ENCODE peak calls at places on chromosomes 3 and 15, in seven cellular contexts. One of them, this sample, is unnamed.

GRCh38 chr3:126982522-126983175 is at the start of gene PLXNA1:
- DNase-seq in aorta: peak; percentile 94
- DNase-seq in hepatocyte: peak; percentile 88
- DNase-seq in spleen: peak; percentile 97
- DNase-seq in sigmoid colon: peak; percentile 88
- DNase-seq in left lung: peak; percentile 86
- DNase-seq in HCT116: peak; percentile 64
- DNase-seq in this sample: peak; percentile 58

GRCh38 chr3:196941846-196942225 is 492 bp downstream of the NCBP2 start:
- DNase-seq in aorta: peak; percentile 82
- DNase-seq in hepatocyte: peak; percentile 72
- DNase-seq in spleen: peak; percentile 86
- DNase-seq in sigmoid colon: no peak
- DNase-seq in left lung: peak; percentile 54
- DNase-seq in HCT116: no peak
- DNase-seq in this sample: no peak

GRCh38 chr3:60636846-60637245 is 614.4 kb downstream of the FHIT start:
- DNase-seq in aorta: no peak
- DNase-seq in hepatocyte: peak; percentile 4
- DNase-seq in spleen: no peak
- DNase-seq in sigmoid colon: no peak
- DNase-seq in left lung: no peak
- DNase-seq in HCT116: no peak
- DNase-seq in this sample: no peak

GRCh38 chr3:85890043-85890555 is 931.3 kb downstream of the CADM2 start:
- DNase-seq in aorta: no peak
- DNase-seq in hepatocyte: no peak
- DNase-seq in spleen: no peak
- DNase-seq in sigmoid colon: no peak
- DNase-seq in left lung: no peak
- DNase-seq in HCT116: no peak
- DNase-seq in this sample: no peak

GRCh38 chr15:93997071-93997658 is 234.2 kb upstream of the MCTP2 start:
- DNase-seq in aorta: no peak
- DNase-seq in hepatocyte: peak; percentile 52
- DNase-seq in spleen: no peak
- DNase-seq in sigmoid colon: no peak
- DNase-seq in left lung: no peak
- DNase-seq in HCT116: peak; percentile 7
- DNase-seq in this sample: no peak

GRCh38 chr15:98586066-98586465 is 62.3 kb upstream of the IGF1R start:
- DNase-seq in aorta: no peak
- DNase-seq in hepatocyte: no peak
- DNase-seq in spleen: no peak
- DNase-seq in sigmoid colon: no peak
- DNase-seq in left lung: no peak
- DNase-seq in HCT116: no peak
- DNase-seq in this sample: no peak

GRCh38 chr15:31080618-31081017 is 20.9 kb downstream of the TRPM1 start:
- DNase-seq in aorta: peak; percentile 75
- DNase-seq in hepatocyte: peak; percentile 79
- DNase-seq in spleen: no peak
- DNase-seq in sigmoid colon: peak; percentile 73
- DNase-seq in left lung: peak; percentile 72
- DNase-seq in HCT116: peak; percentile 15
- DNase-seq in this sample: no peak

GRCh38 chr3:179663093-179663492 is 10.3 kb downstream of the USP13 start:
- DNase-seq in aorta: no peak
- DNase-seq in hepatocyte: no peak
- DNase-seq in spleen: no peak
- DNase-seq in sigmoid colon: no peak
- DNase-seq in left lung: no peak
- DNase-seq in HCT116: no peak
- DNase-seq in this sample: no peak

GRCh38 chr3:79204351-79204750 is 563.4 kb downstream of the ROBO1 start:
- DNase-seq in aorta: no peak
- DNase-seq in hepatocyte: no peak
- DNase-seq in spleen: no peak
- DNase-seq in sigmoid colon: no peak
- DNase-seq in left lung: no peak
- DNase-seq in HCT116: no peak
- DNase-seq in this sample: no peak

GRCh38 chr3:12730511-12731234 is 28.4 kb downstream of the TMEM40 start:
- DNase-seq in aorta: no peak
- DNase-seq in hepatocyte: no peak
- DNase-seq in spleen: no peak
- DNase-seq in sigmoid colon: no peak
- DNase-seq in left lung: no peak
- DNase-seq in HCT116: no peak
- DNase-seq in this sample: no peak

GRCh38 chr15:40293006-40293405 is 10.1 kb upstream of the ANKRD63 start:
- DNase-seq in aorta: no peak
- DNase-seq in hepatocyte: no peak
- DNase-seq in spleen: peak; percentile 41
- DNase-seq in sigmoid colon: no peak
- DNase-seq in left lung: no peak
- DNase-seq in HCT116: no peak
- DNase-seq in this sample: no peak

GRCh38 chr3:49357466-49358216 is 512 bp downstream of the GPX1 start:
- DNase-seq in aorta: peak; percentile 87
- DNase-seq in hepatocyte: peak; percentile 79
- DNase-seq in spleen: peak; percentile 90
- DNase-seq in sigmoid colon: peak; percentile 80
- DNase-seq in left lung: peak; percentile 53
- DNase-seq in HCT116: no peak
- DNase-seq in this sample: no peak

GRCh38 chr15:84800365-84800806 is 16.8 kb upstream of the ALPK3 start:
- DNase-seq in aorta: no peak
- DNase-seq in hepatocyte: no peak
- DNase-seq in spleen: no peak
- DNase-seq in sigmoid colon: no peak
- DNase-seq in left lung: no peak
- DNase-seq in HCT116: no peak
- DNase-seq in this sample: no peak

GRCh38 chr3:172329070-172329469 is 119.2 kb downstream of the GHSR start:
- DNase-seq in aorta: no peak
- DNase-seq in hepatocyte: no peak
- DNase-seq in spleen: no peak
- DNase-seq in sigmoid colon: no peak
- DNase-seq in left lung: no peak
- DNase-seq in HCT116: no peak
- DNase-seq in this sample: no peak

GRCh38 chr15:39269352-39269751 is 311.5 kb upstream of the THBS1 start:
- DNase-seq in aorta: no peak
- DNase-seq in hepatocyte: no peak
- DNase-seq in spleen: no peak
- DNase-seq in sigmoid colon: no peak
- DNase-seq in left lung: no peak
- DNase-seq in HCT116: no peak
- DNase-seq in this sample: no peak

GRCh38 chr15:39269821-39270220 is 311.1 kb upstream of the THBS1 start:
- DNase-seq in aorta: no peak
- DNase-seq in hepatocyte: peak; percentile 22
- DNase-seq in spleen: no peak
- DNase-seq in sigmoid colon: no peak
- DNase-seq in left lung: no peak
- DNase-seq in HCT116: no peak
- DNase-seq in this sample: no peak

GRCh38 chr15:39270976-39271375 is 309.9 kb upstream of the THBS1 start:
- DNase-seq in aorta: no peak
- DNase-seq in hepatocyte: no peak
- DNase-seq in spleen: no peak
- DNase-seq in sigmoid colon: no peak
- DNase-seq in left lung: no peak
- DNase-seq in HCT116: no peak
- DNase-seq in this sample: no peak

GRCh38 chr15:39272901-39273300 is 308.0 kb upstream of the THBS1 start:
- DNase-seq in aorta: no peak
- DNase-seq in hepatocyte: no peak
- DNase-seq in spleen: no peak
- DNase-seq in sigmoid colon: no peak
- DNase-seq in left lung: no peak
- DNase-seq in HCT116: no peak
- DNase-seq in this sample: no peak

DNA sequence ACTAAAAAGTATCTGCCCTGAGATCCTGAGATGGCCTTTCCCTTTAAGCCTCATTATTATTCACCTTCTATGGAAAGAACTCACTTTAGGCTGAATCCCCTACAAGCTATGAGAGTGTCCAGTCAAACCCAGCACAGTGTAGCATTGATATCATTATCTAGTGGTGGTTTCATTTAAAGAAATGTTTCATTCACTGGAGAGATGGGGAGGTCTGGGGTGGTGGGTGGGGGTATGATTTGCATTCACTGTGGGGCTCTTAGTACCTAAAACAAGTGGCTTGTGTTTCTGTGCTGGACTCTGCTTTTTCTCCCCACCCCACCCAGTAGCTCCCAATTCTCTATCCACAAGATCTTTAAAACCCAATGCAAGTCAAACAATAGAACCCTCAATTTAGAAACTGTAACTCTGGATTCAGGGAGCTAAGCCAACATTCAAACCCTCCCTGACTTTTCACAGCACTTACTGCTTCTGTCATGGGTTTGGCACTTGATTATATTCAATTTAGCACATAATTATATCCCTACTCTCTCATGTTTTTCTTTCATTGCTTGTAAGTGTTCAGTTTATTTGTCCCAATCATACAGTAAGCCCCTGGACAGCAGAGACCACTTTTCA is 310.6 kb upstream of the THBS1 start:
- DNase-seq in aorta: no peak
- DNase-seq in hepatocyte: no peak
- DNase-seq in spleen: no peak
- DNase-seq in sigmoid colon: no peak
- DNase-seq in left lung: no peak
- DNase-seq in HCT116: no peak
- DNase-seq in this sample: no peak
- H3K27ac ChIP-seq in aorta: no peak overlapping the region
- H3K27ac ChIP-seq in hepatocyte: peak overlapping the region; percentile 32
- H3K27ac ChIP-seq in spleen: no peak overlapping the region
- H3K27ac ChIP-seq in sigmoid colon: no peak overlapping the region
- H3K27ac ChIP-seq in left lung: no peak overlapping the region
- H3K27ac ChIP-seq in HCT116: no peak overlapping the region
- H3K27ac ChIP-seq in this sample: no peak overlapping the region

DNA sequence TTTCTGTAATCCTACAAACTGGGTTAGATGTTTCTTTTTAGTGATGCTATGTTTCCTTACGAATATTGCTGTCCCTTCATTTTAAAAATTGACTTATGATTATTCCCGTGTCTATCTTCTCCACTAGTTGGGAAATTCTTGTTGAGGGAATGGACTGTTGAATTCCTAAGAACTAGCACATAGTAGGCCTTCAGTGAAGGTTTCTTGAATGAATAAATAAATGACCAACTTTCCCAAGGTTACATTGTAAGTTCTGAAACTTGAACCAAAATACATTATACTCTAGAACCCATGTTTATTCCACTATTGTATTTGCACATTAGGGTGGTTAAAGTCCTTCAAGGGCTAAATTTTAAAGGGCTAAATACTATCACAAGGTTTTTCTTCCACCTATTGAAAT is 789 bp upstream of the IL20RB start:
- DNase-seq in aorta: no peak
- DNase-seq in hepatocyte: no peak
- DNase-seq in spleen: no peak
- DNase-seq in sigmoid colon: no peak
- DNase-seq in left lung: no peak
- DNase-seq in HCT116: no peak
- DNase-seq in this sample: no peak
- H3K4me1 ChIP-seq in aorta: peaks cover 4% of the 10 kb centered on the region
- H3K4me1 ChIP-seq in hepatocyte: peaks cover 19% of the 10 kb centered on the region
- H3K4me1 ChIP-seq in spleen: no peaks in the 10 kb centered on the region
- H3K4me1 ChIP-seq in sigmoid colon: peaks cover 11% of the 10 kb centered on the region
- H3K4me1 ChIP-seq in left lung: peaks cover 7% of the 10 kb centered on the region
- H3K4me1 ChIP-seq in HCT116: peaks cover 44% of the 10 kb centered on the region
- H3K4me1 ChIP-seq in this sample: peaks cover 88% of the 10 kb centered on the region

GRCh38 chr15:72688697-72689096 is 2.7 kb downstream of the BBS4 start:
- DNase-seq in aorta: no peak
- DNase-seq in hepatocyte: no peak
- DNase-seq in spleen: no peak
- DNase-seq in sigmoid colon: no peak
- DNase-seq in left lung: no peak
- DNase-seq in HCT116: no peak
- DNase-seq in this sample: no peak

GRCh38 chr15:72685925-72686794 is at the start of the genes BBS4 and HIGD2B:
- DNase-seq in aorta: peak; percentile 96
- DNase-seq in hepatocyte: peak; percentile 93
- DNase-seq in spleen: peak; percentile 96
- DNase-seq in sigmoid colon: peak; percentile 90
- DNase-seq in left lung: peak; percentile 93
- DNase-seq in HCT116: peak; percentile 90
- DNase-seq in this sample: no peak

GRCh38 chr15:72680931-72681330 is 5.1 kb downstream of the HIGD2B start:
- DNase-seq in aorta: no peak
- DNase-seq in hepatocyte: no peak
- DNase-seq in spleen: no peak
- DNase-seq in sigmoid colon: no peak
- DNase-seq in left lung: no peak
- DNase-seq in HCT116: no peak
- DNase-seq in this sample: no peak

GRCh38 chr15:72685301-72685924 is 569 bp downstream of the HIGD2B start:
- DNase-seq in aorta: no peak
- DNase-seq in hepatocyte: peak; percentile 3
- DNase-seq in spleen: no peak
- DNase-seq in sigmoid colon: no peak
- DNase-seq in left lung: no peak
- DNase-seq in HCT116: no peak
- DNase-seq in this sample: no peak

GRCh38 chr15:72682772-72683171 is 3.2 kb downstream of the HIGD2B start:
- DNase-seq in aorta: no peak
- DNase-seq in hepatocyte: no peak
- DNase-seq in spleen: no peak
- DNase-seq in sigmoid colon: no peak
- DNase-seq in left lung: no peak
- DNase-seq in HCT116: no peak
- DNase-seq in this sample: no peak
- H3K27ac ChIP-seq in aorta: no peak overlapping the region
- H3K27ac ChIP-seq in hepatocyte: no peak overlapping the region
- H3K27ac ChIP-seq in spleen: no peak overlapping the region
- H3K27ac ChIP-seq in sigmoid colon: no peak overlapping the region
- H3K27ac ChIP-seq in left lung: no peak overlapping the region
- H3K27ac ChIP-seq in HCT116: no peak overlapping the region
- H3K27ac ChIP-seq in this sample: no peak overlapping the region

GRCh38 chr3:32222950-32223349 is 15.5 kb upstream of the CMTM8 start:
- DNase-seq in aorta: no peak
- DNase-seq in hepatocyte: no peak
- DNase-seq in spleen: no peak
- DNase-seq in sigmoid colon: no peak
- DNase-seq in left lung: no peak
- DNase-seq in HCT116: no peak
- DNase-seq in this sample: no peak

GRCh38 chr3:32216172-32216783 is 22.2 kb upstream of the CMTM8 start:
- DNase-seq in aorta: no peak
- DNase-seq in hepatocyte: peak; percentile 79
- DNase-seq in spleen: no peak
- DNase-seq in sigmoid colon: no peak
- DNase-seq in left lung: no peak
- DNase-seq in HCT116: no peak
- DNase-seq in this sample: no peak

GRCh38 chr3:32217339-32217738 is 21.1 kb upstream of the CMTM8 start:
- DNase-seq in aorta: no peak
- DNase-seq in hepatocyte: peak; percentile 19
- DNase-seq in spleen: no peak
- DNase-seq in sigmoid colon: no peak
- DNase-seq in left lung: no peak
- DNase-seq in HCT116: no peak
- DNase-seq in this sample: no peak

GRCh38 chr3:32220006-32220405 is 18.5 kb upstream of the CMTM8 start:
- DNase-seq in aorta: no peak
- DNase-seq in hepatocyte: no peak
- DNase-seq in spleen: no peak
- DNase-seq in sigmoid colon: no peak
- DNase-seq in left lung: no peak
- DNase-seq in HCT116: no peak
- DNase-seq in this sample: no peak

GRCh38 chr3:32219537-32219936 is 18.9 kb upstream of the CMTM8 start:
- DNase-seq in aorta: no peak
- DNase-seq in hepatocyte: no peak
- DNase-seq in spleen: no peak
- DNase-seq in sigmoid colon: no peak
- DNase-seq in left lung: no peak
- DNase-seq in HCT116: no peak
- DNase-seq in this sample: no peak
- H3K4me1 ChIP-seq in aorta: no peaks in the 10 kb centered on the region
- H3K4me1 ChIP-seq in hepatocyte: peaks cover 16% of the 10 kb centered on the region
- H3K4me1 ChIP-seq in spleen: no peaks in the 10 kb centered on the region
- H3K4me1 ChIP-seq in sigmoid colon: no peaks in the 10 kb centered on the region
- H3K4me1 ChIP-seq in left lung: no peaks in the 10 kb centered on the region
- H3K4me1 ChIP-seq in HCT116: peaks cover 2% of the 10 kb centered on the region
- H3K4me1 ChIP-seq in this sample: no peaks in the 10 kb centered on the region